ENCODE peak calls at places on chromosomes 16 and 17, in seven cellular contexts. M, B, Z, T, X, F and A are unnamed samples.

GRCh38 chr17:78653382-78653781 is 76.2 kb upstream of the DNAH17 start:
- DNase-seq in M (no peak), B (no peak), Z (no peak), T (no peak), X (no peak), F (peak; percentile 58), A (no peak)

GRCh38 chr17:7744416-7744815 is 26.9 kb downstream of the DNAH2 start:
- DNase-seq in M (no peak), B (no peak), Z (no peak), T (no peak), X (no peak), F (no peak), A (no peak)

GRCh38 chr17:79803421-79803996 is 6.6 kb upstream of the CBX8 start:
- DNase-seq in M (no peak), B (no peak), Z (no peak), T (no peak), X (no peak), F (no peak), A (no peak)

GRCh38 chr17:384622-385194 is 32.1 kb upstream of the RPH3AL start:
- DNase-seq in M (no peak), B (no peak), Z (no peak), T (no peak), X (no peak), F (no peak), A (no peak)

GRCh38 chr17:47733047-47733413 is at the start of gene TBX21:
- DNase-seq in M (peak; percentile 74), B (peak; percentile 57), Z (peak; percentile 37), T (peak; percentile 64), X (peak; percentile 81), F (no peak), A (peak; percentile 20)

GRCh38 chr17:80195671-80196529 is 24.2 kb downstream of the SGSH start:
- DNase-seq in M (no peak), B (no peak), Z (no peak), T (no peak), X (peak; percentile 23), F (peak; percentile 52), A (no peak)

GRCh38 chr17:28563475-28563874 is 7.8 kb downstream of the PIGS start:
- DNase-seq in M (no peak), B (no peak), Z (no peak), T (no peak), X (no peak), F (no peak), A (no peak)

GRCh38 chr17:80632046-80632581 is 87.5 kb downstream of the RPTOR start:
- DNase-seq in M (no peak), B (no peak), Z (no peak), T (no peak), X (no peak), F (no peak), A (no peak)

GRCh38 chr16:66853261-66854139 is 9.3 kb downstream of the CA7 start:
- DNase-seq in M (no peak), B (no peak), Z (no peak), T (no peak), X (no peak), F (no peak), A (no peak)

GRCh38 chr17:82859431-82860403 is 19.9 kb upstream of the ZNF750 start:
- DNase-seq in M (no peak), B (no peak), Z (no peak), T (no peak), X (no peak), F (peak; percentile 14), A (peak; percentile 68)

GRCh38 chr17:40516581-40517285 is 15.3 kb upstream of the TNS4 start:
- DNase-seq in M (no peak), B (no peak), Z (peak; percentile 11), T (no peak), X (peak; percentile 87), F (peak; percentile 93), A (peak; percentile 44)

GRCh38 chr17:14756469-14756868 is 455.6 kb downstream of the HS3ST3B1 start:
- DNase-seq in M (no peak), B (no peak), Z (no peak), T (no peak), X (no peak), F (peak; percentile 38), A (no peak)

GRCh38 chr16:84194018-84194417 is 3.1 kb downstream of the ADAD2 start:
- DNase-seq in M (no peak), B (no peak), Z (no peak), T (no peak), X (no peak), F (no peak), A (no peak)
- H3K4me3 ChIP-seq in M (no peak overlapping the region), B (no peak overlapping the region), Z (no peak overlapping the region), T (no peak overlapping the region), X (no peak overlapping the region), F (no peak overlapping the region), A (no peak overlapping the region)

GRCh38 chr16:3520861-3521260 is 20.1 kb downstream of the CLUAP1 start:
- DNase-seq in M (no peak), B (no peak), Z (peak; percentile 52), T (no peak), X (no peak), F (no peak), A (no peak)
- TF ChIP-seq CTCF in M (no peak), B (no peak), Z (peak; percentile 26), T (no peak), X (no peak), F (no peak), A (no peak)

DNA sequence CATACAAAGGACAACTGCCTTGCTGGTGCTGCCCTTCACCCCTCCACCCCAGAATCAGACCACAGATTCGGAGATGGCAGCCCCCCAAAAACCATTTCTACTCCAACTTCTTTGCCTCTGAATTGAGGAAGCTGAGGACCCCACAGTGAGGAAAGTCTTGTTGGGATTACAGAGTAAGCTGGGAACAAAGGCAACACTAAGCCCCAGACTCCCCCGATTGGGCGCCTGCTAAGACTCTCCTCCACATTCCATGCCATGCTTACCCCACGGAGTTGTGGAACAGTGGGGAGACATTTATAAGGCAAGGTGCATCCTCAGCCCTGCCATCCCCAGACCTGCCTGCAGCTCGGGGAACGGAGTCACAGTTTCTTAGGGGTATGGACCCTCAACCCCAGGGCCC is 1.9 kb downstream of the GIT1 start:
- DNase-seq in M (no peak), B (no peak), Z (no peak), T (no peak), X (no peak), F (no peak), A (no peak)
- H3K4me3 ChIP-seq in M (peak overlapping the region; percentile 73), B (peak overlapping the region; percentile 95), Z (no peak overlapping the region), T (peak overlapping the region; percentile 88), X (peak overlapping the region; percentile 78), F (peak overlapping the region; percentile 89), A (peak overlapping the region; percentile 74)

DNA sequence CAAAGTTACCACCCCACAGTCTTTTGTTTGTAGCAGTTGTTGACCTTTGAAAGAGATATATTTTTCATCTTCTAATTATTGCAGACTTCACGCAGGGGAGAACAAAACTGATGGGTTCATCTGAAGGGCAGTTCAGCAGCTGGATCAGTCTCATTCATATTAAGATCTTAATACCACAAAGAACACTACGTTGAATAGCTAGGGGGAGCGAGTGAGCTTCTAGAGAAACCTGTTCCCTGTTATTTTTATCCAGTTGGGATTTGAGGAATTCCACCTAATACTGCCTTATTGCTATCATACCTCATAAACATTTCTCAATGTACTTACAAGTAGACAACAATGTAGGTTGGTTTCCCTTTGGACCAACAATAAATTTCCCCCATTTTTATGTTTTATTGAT is 306.1 kb upstream of the KIF2B start:
- DNase-seq in M (no peak), B (no peak), Z (no peak), T (no peak), X (no peak), F (peak; percentile 30), A (peak; percentile 29)
- TF ChIP-seq CTCF in M (no peak), B (no peak), Z (no peak), T (peak; percentile 22), X (no peak), F (peak; percentile 43), A (peak; percentile 38)